ENCODE peak calls at places on chromosomes 7 and 10, in nine cellular contexts. W is foreskin fibroblast, F is upper lobe of right lung, L is heart left ventricle, M is sigmoid colon, T is kidney epithelial cell, R is cardiac fibroblast, D is neural progenitor cell, U is HFF-Myc. A is an unnamed sample.

GRCh38 chr10:76209135-76209534 is 777.7 kb downstream of the LRMDA start:
- DNase-seq in R (peak; percentile 27), L (no peak), W (peak; percentile 27), T (peak; percentile 32), U (no peak), D (no peak), F (no peak), M (no peak), A (no peak)

GRCh38 chr10:98318861-98319260 is 50.9 kb upstream of the LOXL4 start:
- DNase-seq in R (no peak), M (no peak), W (no peak), L (no peak), T (no peak), U (no peak), D (no peak), F (no peak), A (no peak)

GRCh38 chr10:47339186-47339735 is 8.9 kb upstream of the RBP3 start:
- DNase-seq in D (no peak), T (no peak), U (no peak), W (no peak), R (no peak), L (no peak), M (no peak), F (peak; percentile 45), A (no peak)

GRCh38 chr10:87931836-87932230 is 68.4 kb downstream of the PTEN start:
- DNase-seq in D (no peak), T (no peak), M (no peak), W (no peak), L (no peak), R (peak; percentile 29), F (no peak), U (no peak), A (no peak)

GRCh38 chr10:28300027-28300426 is 2.8 kb downstream of the MPP7 start:
- DNase-seq in D (no peak), T (no peak), R (no peak), F (no peak), L (no peak), W (no peak), M (no peak), U (no peak), A (no peak)

GRCh38 chr7:100829150-100829716 is 1.9 kb upstream of the EPHB4 start:
- DNase-seq in D (no peak), W (no peak), L (peak; percentile 77), F (peak; percentile 70), R (no peak), T (no peak), U (no peak), M (no peak), A (no peak)

GRCh38 chr7:7100432-7100849 is 81.9 kb upstream of the C1GALT1 start:
- DNase-seq in F (no peak), L (no peak), R (no peak), U (no peak), T (no peak), D (peak; percentile 68), W (no peak), M (no peak), A (no peak)

GRCh38 chr10:33241351-33241750 is 93.1 kb downstream of the NRP1 start:
- DNase-seq in M (no peak), R (no peak), F (no peak), D (no peak), W (no peak), T (no peak), U (no peak), L (no peak), A (no peak)

GRCh38 chr10:63157845-63158624 is 24.9 kb downstream of the NRBF2 start:
- DNase-seq in T (peak; percentile 64), M (no peak), F (no peak), U (peak; percentile 80), R (peak; percentile 96), W (peak; percentile 73), L (peak; percentile 34), D (peak; percentile 92), A (peak; percentile 93)

GRCh38 chr7:144401490-144401889 is 2.0 kb downstream of the NOBOX start:
- DNase-seq in W (no peak), F (no peak), T (no peak), M (no peak), U (no peak), L (no peak), D (no peak), R (no peak), A (no peak)

GRCh38 chr7:131723926-131724325 is 167.5 kb upstream of the PODXL start:
- DNase-seq in T (no peak), L (no peak), U (no peak), W (no peak), D (no peak), R (peak; percentile 5), M (no peak), F (no peak), A (no peak)

GRCh38 chr10:89373916-89374711 is 3.7 kb upstream of the IFIT1B start:
- DNase-seq in W (peak; percentile 97), R (peak; percentile 96), F (no peak), M (peak; percentile 95), L (peak; percentile 87), U (no peak), T (peak; percentile 79), D (no peak), A (no peak)

DNA sequence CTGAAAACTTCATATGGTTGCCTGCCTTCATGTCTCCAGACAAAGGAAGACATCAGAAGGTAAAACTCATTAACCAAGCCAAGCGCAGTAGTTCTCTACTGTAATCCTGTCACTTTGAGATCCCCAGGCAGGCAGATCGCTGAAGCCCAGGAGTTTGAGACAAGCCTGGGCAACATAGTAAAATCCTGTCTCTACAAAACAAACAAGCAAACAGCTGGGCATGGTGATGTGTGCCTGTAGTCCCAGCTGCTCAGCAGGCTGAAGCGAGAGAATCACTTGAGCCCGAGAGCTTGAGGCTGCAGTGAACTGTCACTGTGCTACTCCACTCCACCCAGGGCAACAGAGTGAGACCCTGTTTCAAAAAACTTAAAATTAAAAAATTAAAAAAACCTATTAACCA is 467.4 kb upstream of the SORCS1 start:
- DNase-seq in D (peak; percentile 5), W (no peak), U (no peak), R (no peak), F (no peak), L (no peak), T (no peak), M (no peak), A (no peak)
- TF ChIP-seq CTCF in D (no peak), W (no peak), U (no peak), R (no peak), F (no peak), L (no peak), T (no peak), M (no peak), A (no peak)

DNA sequence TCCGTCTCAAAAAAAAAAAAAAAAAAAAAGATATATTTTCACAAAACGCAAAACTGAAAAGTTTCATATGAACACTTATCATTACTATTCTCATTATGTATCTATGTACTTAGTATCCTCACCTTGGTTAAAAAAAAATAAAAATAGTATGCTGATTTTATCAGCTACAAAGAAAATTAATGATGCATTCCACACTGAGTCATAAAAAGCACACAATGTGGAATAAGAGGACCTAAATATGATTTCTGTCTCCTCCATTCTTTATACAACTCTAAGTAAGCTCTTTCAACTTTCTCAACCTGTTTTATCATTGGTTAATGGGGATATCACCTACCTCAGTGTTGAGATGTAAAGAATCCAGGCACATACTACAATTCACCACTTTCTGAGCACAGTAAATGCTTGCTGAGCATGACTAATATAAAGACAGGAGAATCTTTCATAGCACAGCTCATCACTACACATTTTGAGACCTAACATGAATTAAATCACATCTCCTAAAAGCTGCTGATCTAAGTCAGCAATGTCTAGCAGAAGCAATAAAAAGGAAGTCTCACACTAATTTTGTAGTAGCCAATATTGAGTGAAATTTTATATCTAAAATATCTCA is 2.7 kb downstream of the SNX13 start:
- DNase-seq in F (no peak), U (no peak), M (no peak), R (peak; percentile 21), W (no peak), T (no peak), D (no peak), L (no peak), A (peak; percentile 9)
- TF ChIP-seq CTCF in F (no peak), U (no peak), M (no peak), R (no peak), W (no peak), T (no peak), D (no peak), L (no peak), A (no peak)

GRCh38 chr7:30983914-30984247 is 20.1 kb downstream of the GHRHR start:
- DNase-seq in D (no peak), R (no peak), U (no peak), L (no peak), F (no peak), W (no peak), M (no peak), T (no peak), A (no peak)
- TF ChIP-seq CTCF in D (no peak), R (no peak), U (no peak), L (no peak), F (no peak), W (no peak), M (no peak), T (no peak), A (no peak)

DNA sequence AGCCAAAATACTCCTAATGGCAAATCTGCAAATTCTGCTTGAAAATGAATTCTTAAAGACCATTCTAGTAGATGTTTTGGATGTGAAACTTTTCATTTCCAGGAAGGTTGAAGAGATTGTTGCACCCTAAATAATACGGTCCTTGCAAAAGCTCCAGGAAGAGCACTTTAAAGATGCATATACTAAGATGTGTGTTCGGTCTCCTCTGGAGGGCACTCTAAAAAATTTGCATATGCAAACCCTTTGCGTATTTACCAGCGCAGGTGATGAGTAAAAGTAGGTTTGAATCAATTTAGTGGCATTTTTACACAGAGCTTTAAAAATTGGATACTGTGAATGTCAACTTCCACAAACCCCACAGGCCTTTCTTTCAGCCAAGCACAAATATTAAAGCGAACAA is 378.1 kb upstream of the SORCS1 start:
- DNase-seq in M (no peak), U (no peak), D (no peak), W (no peak), T (no peak), R (no peak), F (no peak), L (no peak), A (no peak)
- TF ChIP-seq CTCF in M (no peak), U (no peak), D (no peak), W (no peak), T (no peak), R (no peak), F (no peak), L (no peak), A (no peak)

GRCh38 chr10:115092555-115093285 is 445 bp upstream of the ATRNL1 start:
- DNase-seq in R (peak; percentile 10), F (peak; percentile 49), W (peak; percentile 39), M (no peak), L (peak; percentile 20), D (peak; percentile 80), U (no peak), T (no peak), A (peak; percentile 39)

GRCh38 chr10:115092258-115092554 is 959 bp upstream of the ATRNL1 start:
- DNase-seq in W (no peak), F (no peak), T (no peak), R (no peak), L (no peak), D (no peak), M (no peak), U (no peak), A (no peak)

GRCh38 chr10:115094605-115095004 is 1.4 kb downstream of the ATRNL1 start:
- DNase-seq in U (no peak), R (no peak), L (no peak), W (no peak), F (no peak), M (no peak), T (no peak), D (no peak), A (no peak)

GRCh38 chr10:115093776-115094361 is 704 bp downstream of the ATRNL1 start:
- DNase-seq in W (peak; percentile 9), R (no peak), L (peak; percentile 19), D (peak; percentile 51), T (no peak), M (no peak), F (peak; percentile 64), U (no peak), A (peak; percentile 14)

GRCh38 chr10:115093286-115093775 is at the start of gene ATRNL1:
- DNase-seq in R (no peak), T (no peak), U (no peak), W (peak; percentile 16), D (peak; percentile 76), L (peak; percentile 30), F (peak; percentile 65), M (peak; percentile 65), A (peak; percentile 37)
- TF ChIP-seq CTCF in R (no peak), T (no peak), U (no peak), W (no peak), D (no peak), L (no peak), F (no peak), M (no peak), A (no peak)

A was measured in GM12865.